ENCODE peak calls at places on chromosomes 7 and 10, in nine cellular contexts. L is AG09309, U is psoas muscle, D is IMR-90, E is upper lobe of right lung, N is H1, S is neural progenitor cell, O is mesothelial cell of epicardium, J is stomach. Z is an unnamed sample.

GRCh38 chr10:1746796-1747195 is 9.5 kb upstream of the ADARB2 start:
- DNase-seq in D (no peak), E (no peak), J (no peak), O (no peak), S (no peak), N (no peak), U (no peak), L (no peak), Z (no peak)

GRCh38 chr10:69757553-69758309 is 44.0 kb upstream of the COL13A1 start:
- DNase-seq in E (no peak), S (no peak), O (peak), D (peak), J (peak), L (peak), N (no peak), U (no peak), Z (no peak)

GRCh38 chr7:64874114-64874513 is 29.0 kb upstream of the ZNF273 start:
- DNase-seq in U (no peak), D (no peak), N (no peak), O (no peak), E (no peak), J (peak), L (no peak), S (no peak), Z (no peak)

GRCh38 chr10:125144693-125145623 is 15.4 kb downstream of the CTBP2 start:
- DNase-seq in S (peak), D (peak), U (no peak), O (no peak), J (no peak), L (no peak), N (peak), E (no peak), Z (no peak)

GRCh38 chr10:79098596-79099015 is 29.8 kb downstream of the ZMIZ1 start:
- DNase-seq in E (no peak), O (no peak), D (peak), N (no peak), J (no peak), S (no peak), L (no peak), U (no peak), Z (no peak)

GRCh38 chr7:29281782-29282541 is 87.4 kb downstream of the CHN2 start:
- DNase-seq in J (no peak), O (no peak), E (no peak), U (no peak), L (no peak), N (peak), S (no peak), D (no peak), Z (no peak)

GRCh38 chr10:4803822-4804221 is 22.2 kb upstream of the AKR1E2 start:
- DNase-seq in O (no peak), D (no peak), E (no peak), N (no peak), S (no peak), L (no peak), U (no peak), J (no peak), Z (no peak)

GRCh38 chr7:138656952-138657351 is 44.2 kb downstream of the SVOPL start:
- DNase-seq in J (no peak), E (no peak), O (no peak), L (no peak), U (no peak), S (no peak), D (no peak), N (no peak), Z (no peak)

GRCh38 chr10:112509558-112510299 is 62.7 kb downstream of the VTI1A start:
- DNase-seq in D (no peak), S (no peak), O (no peak), N (no peak), L (no peak), E (no peak), J (no peak), U (no peak), Z (no peak)

GRCh38 chr10:86480571-86480970 is 41.0 kb downstream of the WAPL start:
- DNase-seq in U (no peak), O (no peak), J (no peak), D (no peak), L (no peak), S (no peak), N (no peak), E (no peak), Z (no peak)

GRCh38 chr10:32139223-32140073 is 83.2 kb upstream of the KIF5B start:
- DNase-seq in N (peak), S (peak), E (peak), L (peak), J (peak), D (peak), O (no peak), U (peak), Z (no peak)
- TF ChIP-seq CTCF in N (no peak), S (no peak), E (peak), L (peak), J (no peak), D (peak), O (no peak), U (no peak), Z (no peak)

GRCh38 chr7:4468320-4469102 is 213.6 kb upstream of the FOXK1 start:
- DNase-seq in N (no peak), D (no peak), S (no peak), L (no peak), E (no peak), O (no peak), J (no peak), U (no peak), Z (no peak)

GRCh38 chr7:4470246-4470645 is 211.8 kb upstream of the FOXK1 start:
- DNase-seq in D (no peak), U (no peak), L (no peak), E (no peak), N (peak), O (no peak), S (peak), J (no peak), Z (no peak)

GRCh38 chr7:4472739-4473138 is 209.4 kb upstream of the FOXK1 start:
- DNase-seq in D (no peak), E (no peak), O (no peak), J (no peak), U (no peak), N (peak), S (peak), L (no peak), Z (no peak)
- TF ChIP-seq CTCF in D (no peak), E (no peak), O (no peak), J (no peak), U (no peak), N (peak), S (peak), L (no peak), Z (no peak)

GRCh38 chr10:85100495-85100894 is 772.1 kb downstream of the CCSER2 start:
- DNase-seq in N (no peak), U (no peak), O (no peak), J (no peak), E (no peak), L (no peak), S (no peak), D (no peak), Z (no peak)

GRCh38 chr10:85111271-85111670 is 782.9 kb downstream of the CCSER2 start:
- DNase-seq in L (no peak), E (no peak), U (no peak), N (no peak), S (no peak), O (no peak), D (no peak), J (no peak), Z (no peak)

GRCh38 chr10:85105614-85106013 is 777.2 kb downstream of the CCSER2 start:
- DNase-seq in E (no peak), J (no peak), O (no peak), S (peak), D (no peak), N (peak), L (no peak), U (no peak), Z (no peak)
- TF ChIP-seq CTCF in E (no peak), J (no peak), O (no peak), S (peak), D (no peak), N (peak), L (no peak), U (no peak), Z (no peak)

DNA sequence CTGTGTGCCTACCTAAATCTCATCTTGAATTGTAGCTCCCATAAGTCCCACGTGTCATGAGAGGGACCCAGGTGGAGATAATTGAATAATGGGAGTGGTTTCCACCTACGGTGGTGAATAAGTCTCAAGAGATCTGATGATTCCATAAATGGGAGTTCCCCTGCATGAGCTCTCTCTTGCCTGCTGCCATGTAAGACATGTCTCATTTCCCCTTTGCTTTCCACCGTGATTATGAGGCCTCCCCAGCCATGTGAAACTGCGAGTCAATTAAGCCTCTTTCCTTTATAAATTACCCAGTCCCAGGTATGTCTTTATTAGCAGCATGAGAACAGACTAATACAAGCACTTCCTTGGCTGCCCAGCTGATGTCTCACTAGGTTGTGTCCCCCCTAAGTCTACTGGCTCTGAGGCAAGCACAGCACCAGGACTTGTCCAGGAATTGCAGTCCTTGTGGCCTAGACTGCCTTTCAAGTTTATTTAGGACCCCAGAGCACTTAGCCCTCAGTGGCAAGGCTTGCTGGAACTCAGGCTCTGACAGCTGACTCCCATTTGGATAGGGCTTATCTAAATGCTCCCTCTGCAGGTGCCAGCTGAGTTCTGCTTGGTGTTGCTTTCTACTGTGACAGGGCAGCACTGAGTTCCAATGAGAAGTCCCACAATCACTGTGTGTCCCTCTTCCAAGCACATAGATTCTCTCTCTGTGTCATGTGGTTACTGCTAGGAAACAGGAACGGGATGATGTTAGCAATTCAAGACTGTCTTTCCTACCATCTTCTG is 59.0 kb upstream of the TAS2R16 start:
- DNase-seq in O (no peak), U (no peak), N (no peak), L (no peak), S (peak), J (peak), D (no peak), E (no peak), Z (no peak)
- TF ChIP-seq CTCF in O (no peak), U (no peak), N (peak), L (no peak), S (peak), J (no peak), D (no peak), E (no peak), Z (no peak)

GRCh38 chr7:149662591-149663095 is 110.7 kb downstream of the ZNF467 start:
- DNase-seq in S (peak), N (peak), J (peak), L (no peak), O (peak), E (peak), D (peak), U (peak), Z (peak)
- TF ChIP-seq CTCF in S (peak), N (peak), J (peak), L (peak), O (peak), E (peak), D (peak), U (peak), Z (peak)

GRCh38 chr7:1124164-1124563 is 35.8 kb downstream of the ZFAND2A start:
- DNase-seq in D (no peak), U (no peak), O (no peak), E (peak), L (no peak), J (no peak), S (no peak), N (no peak), Z (no peak)

GRCh38 chr7:1121886-1122831 is 34.2 kb downstream of the GPER1 start:
- DNase-seq in L (no peak), E (peak), D (no peak), O (no peak), U (no peak), N (no peak), J (no peak), S (no peak), Z (no peak)

GRCh38 chr7:1122832-1123501 is 35.1 kb downstream of the GPER1 start:
- DNase-seq in L (no peak), E (peak), O (no peak), N (no peak), U (no peak), D (no peak), J (no peak), S (no peak), Z (no peak)

GRCh38 chr7:1124816-1125602 is 35.0 kb downstream of the ZFAND2A start:
- DNase-seq in J (peak), N (no peak), E (peak), O (no peak), L (no peak), D (no peak), U (no peak), S (no peak), Z (no peak)

GRCh38 chr7:1123721-1124120 is 35.8 kb downstream of the GPER1 start:
- DNase-seq in O (peak), D (peak), U (peak), S (peak), L (peak), N (peak), E (peak), J (peak), Z (no peak)
- TF ChIP-seq CTCF in O (no peak), D (peak), U (peak), S (peak), L (peak), N (peak), E (peak), J (peak), Z (no peak)

DNA sequence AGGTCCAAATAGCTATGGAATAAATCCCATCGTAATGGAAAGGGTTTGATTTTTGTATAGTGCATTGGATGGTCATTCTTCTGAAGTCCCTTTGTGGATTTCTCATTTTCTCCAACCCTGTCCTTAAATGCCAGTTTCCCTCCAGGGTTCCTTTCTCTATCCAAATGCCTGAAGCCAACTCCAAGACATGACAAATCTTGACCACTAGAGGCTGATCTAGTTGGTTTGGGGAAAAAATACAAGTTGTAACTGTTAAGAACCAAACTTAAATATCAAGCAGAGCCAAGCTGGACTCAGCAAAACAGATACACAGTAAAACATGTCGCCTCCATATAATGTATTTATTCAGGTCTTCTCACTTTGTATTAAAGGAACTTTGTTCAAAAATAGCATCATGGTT is 28.7 kb downstream of the FRMD4A start:
- DNase-seq in N (no peak), O (no peak), L (peak), S (peak), U (no peak), J (no peak), D (peak), E (no peak), Z (no peak)
- TF ChIP-seq CTCF in N (peak), O (no peak), L (peak), S (peak), U (no peak), J (no peak), D (peak), E (peak), Z (no peak)

GRCh38 chr7:37433166-37433565 is 15.5 kb downstream of the ELMO1 start:
- DNase-seq in J (no peak), S (no peak), O (no peak), D (no peak), U (no peak), L (no peak), N (no peak), E (no peak), Z (no peak)
- TF ChIP-seq CTCF in J (no peak), S (peak), O (no peak), D (no peak), U (no peak), L (no peak), N (peak), E (peak), Z (no peak)

GRCh38 chr7:111852081-111852480 is 289.8 kb upstream of the IMMP2L start:
- DNase-seq in S (no peak), D (no peak), E (no peak), O (no peak), J (no peak), U (no peak), L (no peak), N (no peak), Z (no peak)

GRCh38 chr7:111855842-111856227 is 293.5 kb upstream of the IMMP2L start:
- DNase-seq in S (peak), E (no peak), L (no peak), O (no peak), N (no peak), D (peak), U (no peak), J (no peak), Z (no peak)

GRCh38 chr7:111855161-111855841 is 293.0 kb upstream of the IMMP2L start:
- DNase-seq in E (no peak), L (peak), J (peak), U (no peak), N (no peak), D (peak), S (peak), O (no peak), Z (no peak)

GRCh38 chr7:111858331-111858730 is 296.0 kb upstream of the IMMP2L start:
- DNase-seq in E (no peak), S (no peak), D (no peak), U (no peak), O (no peak), L (no peak), N (no peak), J (no peak), Z (no peak)

DNA sequence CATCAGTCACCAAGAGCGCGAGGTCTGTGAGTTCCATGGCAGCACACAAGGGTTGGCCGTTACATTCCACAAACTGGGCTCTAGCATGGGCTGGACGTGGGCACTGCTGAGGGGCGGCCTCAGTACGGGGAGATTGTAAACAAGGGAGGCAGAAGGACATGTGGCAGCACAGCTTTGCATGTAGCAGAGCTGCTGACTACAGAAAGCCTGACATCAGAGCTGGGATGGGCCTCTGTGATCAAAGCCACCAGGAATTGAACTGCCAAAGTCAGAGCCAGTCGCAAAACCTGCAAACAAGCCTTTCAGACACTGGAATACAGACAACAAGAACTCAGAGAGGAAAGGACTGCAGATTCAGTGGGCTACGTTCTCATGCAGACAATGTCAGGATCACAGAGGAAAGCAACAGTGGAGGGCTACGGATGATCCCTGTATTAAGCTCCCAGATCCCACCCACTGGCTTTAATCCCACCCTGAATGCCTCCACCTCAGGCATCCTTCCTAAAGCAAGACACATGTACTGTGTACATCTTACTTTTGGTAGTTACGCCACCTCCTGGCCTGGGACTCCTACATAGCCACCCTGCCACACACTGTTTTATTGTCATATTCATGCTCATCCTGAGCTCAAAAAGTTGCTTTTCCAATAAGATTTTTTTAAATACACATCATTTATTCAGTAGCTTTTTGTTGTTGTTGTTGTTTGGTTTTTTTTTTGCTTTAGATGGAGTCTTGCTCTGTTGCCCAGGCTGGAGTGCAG is 291.1 kb upstream of the IMMP2L start:
- DNase-seq in S (peak), E (no peak), N (no peak), O (no peak), D (no peak), U (no peak), J (no peak), L (no peak), Z (no peak)
- TF ChIP-seq CTCF in S (peak), E (no peak), N (peak), O (no peak), D (peak), U (no peak), J (no peak), L (peak), Z (no peak)

DNA sequence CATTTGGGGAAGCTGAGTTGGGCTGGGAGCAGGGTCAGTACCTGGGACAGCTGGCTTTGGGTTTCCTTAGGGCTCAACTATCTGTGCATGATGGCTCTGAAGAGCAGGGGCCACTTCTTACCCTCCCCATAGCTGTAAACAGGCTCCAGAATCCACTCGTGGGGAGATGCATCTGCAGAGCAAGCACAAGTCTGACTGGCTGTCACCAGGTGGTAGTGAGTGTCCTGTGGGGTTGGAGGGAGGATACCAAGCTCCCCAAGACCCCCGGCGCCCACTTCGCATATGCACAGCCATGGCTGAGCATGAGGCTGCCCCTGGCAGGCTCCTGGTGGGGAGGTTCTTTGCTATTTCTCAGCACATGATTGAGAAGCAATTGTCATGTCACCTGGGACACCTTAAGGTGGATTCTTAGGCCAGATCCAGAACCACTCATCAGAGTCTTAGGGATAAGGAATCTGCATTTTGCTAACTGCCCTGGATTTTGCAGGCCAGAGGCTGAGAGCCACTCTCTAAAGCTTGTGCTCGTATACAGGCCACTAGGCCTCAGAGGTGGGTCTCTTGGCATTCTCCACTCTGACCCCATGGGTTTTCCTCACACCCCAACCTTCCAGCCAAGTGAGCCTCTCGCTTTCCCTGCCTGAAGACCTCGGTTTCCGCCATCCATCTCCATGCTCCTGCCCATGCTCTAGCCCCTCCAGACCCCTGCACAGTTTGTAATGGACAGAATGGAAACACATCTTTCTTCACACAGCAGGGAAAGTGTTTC is 53.7 kb downstream of the ADCY1 start:
- DNase-seq in J (no peak), L (no peak), E (no peak), U (no peak), N (no peak), O (no peak), D (no peak), S (no peak), Z (no peak)
- TF ChIP-seq CTCF in J (no peak), L (no peak), E (no peak), U (no peak), N (no peak), O (no peak), D (no peak), S (no peak), Z (no peak)

Z was measured in natural killer cell.